ENCODE peak calls at places on chromosomes 7 and 10, in nine cellular contexts. A is skeletal muscle cell; W is naive thymus-derived CD4-positive, alpha-beta T cell; Q is left lung; G is NT2/D1; H is aorta; J is fibroblast of the aortic adventitia; Y is mucosa of descending colon; I is fibroblast of lung. O is an unnamed sample.

GRCh38 chr7:3564231-3564630 is 263.2 kb downstream of the SDK1 start:
- DNase-seq in A (no peak), W (no peak), Q (no peak), G (no peak), H (no peak), J (no peak), Y (no peak), I (no peak), O (no peak)

GRCh38 chr10:5944389-5945202 is 32.7 kb downstream of the IL15RA start:
- DNase-seq in A (peak), W (no peak), Q (no peak), G (no peak), H (peak), J (peak), Y (no peak), I (peak), O (no peak)

GRCh38 chr7:134669845-134670373 is 23.3 kb downstream of the BPGM start:
- DNase-seq in A (peak), W (peak), Q (no peak), G (no peak), H (peak), J (peak), Y (peak), I (peak), O (no peak)

GRCh38 chr10:74962517-74962916 is 136.1 kb downstream of the KAT6B start:
- DNase-seq in A (no peak), W (no peak), Q (no peak), G (no peak), H (no peak), J (no peak), Y (no peak), I (no peak), O (no peak)

GRCh38 chr10:45461034-45461433 is 87.0 kb downstream of the ALOX5 start:
- DNase-seq in A (no peak), W (no peak), Q (peak), G (no peak), H (no peak), J (no peak), Y (no peak), I (no peak), O (no peak)

GRCh38 chr10:30959855-30960247 is 71.8 kb downstream of the ZNF438 start:
- DNase-seq in A (no peak), W (no peak), Q (no peak), G (no peak), H (no peak), J (no peak), Y (no peak), I (no peak), O (no peak)

GRCh38 chr10:61970182-61971015 is 68.9 kb downstream of the ARID5B start:
- DNase-seq in A (no peak), W (no peak), Q (no peak), G (no peak), H (no peak), J (peak), Y (no peak), I (peak), O (no peak)

GRCh38 chr10:130412317-130412716 is 276.1 kb downstream of the GLRX3 start:
- DNase-seq in A (no peak), W (no peak), Q (no peak), G (no peak), H (no peak), J (no peak), Y (no peak), I (no peak), O (no peak)

GRCh38 chr7:28625446-28625845 is 213.1 kb downstream of the CREB5 start:
- DNase-seq in A (peak), W (no peak), Q (no peak), G (no peak), H (no peak), J (peak), Y (no peak), I (no peak), O (no peak)

GRCh38 chr7:147432068-147432467 is 1158.5 kb upstream of the C7orf33 start:
- DNase-seq in A (no peak), W (no peak), Q (no peak), G (no peak), H (no peak), J (peak), Y (no peak), I (peak), O (peak)

GRCh38 chr10:86100581-86101061 is 266.0 kb downstream of the GRID1 start:
- DNase-seq in A (no peak), W (no peak), Q (no peak), G (no peak), H (no peak), J (peak), Y (no peak), I (peak), O (peak)

GRCh38 chr10:22657566-22658190 is 56.7 kb downstream of the PIP4K2A start:
- DNase-seq in A (no peak), W (no peak), Q (no peak), G (no peak), H (no peak), J (peak), Y (no peak), I (peak), O (no peak)

GRCh38 chr7:151061241-151062110 is 2.1 kb downstream of the SLC4A2 start:
- DNase-seq in A (no peak), W (no peak), Q (peak), G (no peak), H (no peak), J (no peak), Y (no peak), I (no peak), O (peak)
- H3K4me3 ChIP-seq in A (peak), W (no peak), Q (peak), G (peak), H (no peak), J (peak), Y (no peak), I (peak), O (peak)

DNA sequence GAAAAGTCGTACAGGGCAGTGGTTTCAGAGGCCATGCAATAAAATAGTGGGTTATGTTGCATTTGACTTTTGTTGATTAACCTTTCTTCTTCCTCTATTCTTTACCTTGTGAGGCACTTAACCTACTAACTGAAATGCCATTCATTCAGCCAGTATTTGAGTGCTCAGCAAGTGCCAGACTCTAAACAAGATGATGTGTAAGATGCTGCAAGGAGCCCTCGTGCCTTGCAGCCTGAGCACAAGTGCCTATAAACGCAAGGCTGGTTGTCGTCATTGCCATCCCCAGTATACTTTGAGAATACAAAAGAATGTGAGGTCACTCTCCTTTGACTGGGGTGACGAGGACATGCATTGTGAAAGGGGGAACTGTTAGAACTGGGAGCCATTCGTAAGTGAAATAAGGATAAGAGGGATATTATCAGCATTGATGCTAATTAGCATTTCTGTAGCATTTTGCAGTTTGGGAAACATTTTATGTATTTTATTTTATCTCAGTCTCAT is 103.0 kb downstream of the AUTS2 start:
- DNase-seq in A (no peak), W (no peak), Q (no peak), G (no peak), H (no peak), J (no peak), Y (no peak), I (no peak), O (no peak)
- H3K4me3 ChIP-seq in A (no peak), W (no peak), Q (no peak), G (no peak), H (no peak), J (no peak), Y (no peak), I (no peak), O (no peak)

DNA sequence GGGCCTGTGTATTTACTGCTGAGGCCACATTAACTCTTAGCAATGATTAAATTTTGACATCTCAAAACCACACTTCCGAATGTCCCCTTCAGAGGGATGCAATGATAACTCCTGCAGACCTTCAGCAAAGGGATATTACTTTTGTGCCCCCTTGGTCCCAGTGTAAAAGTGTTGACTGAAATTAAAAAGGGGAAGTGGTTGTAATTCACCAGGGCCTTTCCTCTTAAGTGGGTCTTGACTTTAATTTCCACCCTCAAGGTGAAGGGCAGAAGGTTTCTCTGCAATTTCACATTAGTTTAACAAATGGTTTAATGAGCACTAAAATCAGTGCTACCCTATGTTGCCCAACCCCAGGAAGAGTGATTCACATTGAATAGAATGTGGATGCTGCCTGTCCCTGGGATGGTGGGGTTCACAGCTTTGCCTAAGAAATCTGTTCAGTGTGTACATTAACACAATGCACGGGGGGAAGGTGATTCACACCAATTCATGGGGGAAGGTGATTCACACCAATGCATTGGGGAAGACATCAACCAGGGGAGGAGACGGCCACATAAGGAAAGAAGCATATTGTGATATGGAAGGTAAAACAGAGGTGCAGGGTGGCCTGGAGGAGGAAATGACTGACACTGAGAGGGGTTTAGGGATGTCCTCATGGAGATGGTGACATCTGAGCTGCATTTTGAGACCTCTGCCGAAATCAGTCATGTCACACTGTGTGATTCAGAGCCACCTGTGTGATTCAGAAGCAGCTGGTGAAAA is 19.4 kb upstream of the TNS3 start:
- DNase-seq in A (peak), W (no peak), Q (no peak), G (no peak), H (no peak), J (peak), Y (no peak), I (peak), O (no peak)
- H3K4me3 ChIP-seq in A (no peak), W (no peak), Q (no peak), G (no peak), H (no peak), J (no peak), Y (no peak), I (peak), O (no peak)

DNA sequence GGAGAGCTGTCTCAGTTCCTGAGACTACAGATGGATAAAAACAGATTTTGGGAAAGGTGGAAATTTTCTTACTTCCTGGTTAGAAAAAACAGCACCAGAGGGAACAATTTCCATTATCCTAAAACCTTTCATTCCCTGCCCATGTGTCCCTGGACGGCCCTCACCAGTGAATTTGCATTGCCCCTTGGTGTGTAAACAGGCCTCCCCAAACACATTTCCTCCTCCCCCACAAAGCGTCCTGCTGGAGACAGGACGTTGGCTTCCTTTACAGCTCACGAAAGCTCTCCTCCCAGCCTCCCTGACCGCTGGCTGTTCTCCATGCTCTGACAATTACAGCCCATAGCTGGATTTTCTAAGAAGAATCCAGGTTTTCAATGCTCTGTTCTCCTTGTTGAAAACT is 724.2 kb upstream of the CELF2 start:
- DNase-seq in A (no peak), W (no peak), Q (no peak), G (peak), H (peak), J (no peak), Y (no peak), I (no peak), O (peak)
- H3K4me3 ChIP-seq in A (no peak), W (no peak), Q (no peak), G (no peak), H (no peak), J (no peak), Y (no peak), I (no peak), O (no peak)

GRCh38 chr10:58810751-58811150 is 298.1 kb downstream of the BICC1 start:
- DNase-seq in A (no peak), W (no peak), Q (no peak), G (no peak), H (no peak), J (no peak), Y (no peak), I (no peak), O (no peak)

GRCh38 chr10:58802047-58802446 is 289.4 kb downstream of the BICC1 start:
- DNase-seq in A (no peak), W (no peak), Q (no peak), G (no peak), H (no peak), J (no peak), Y (no peak), I (no peak), O (no peak)

GRCh38 chr10:58806323-58806722 is 293.7 kb downstream of the BICC1 start:
- DNase-seq in A (no peak), W (no peak), Q (no peak), G (no peak), H (no peak), J (no peak), Y (no peak), I (peak), O (no peak)

GRCh38 chr10:58807631-58808024 is 295.0 kb downstream of the BICC1 start:
- DNase-seq in A (peak), W (no peak), Q (no peak), G (no peak), H (peak), J (peak), Y (no peak), I (peak), O (no peak)

GRCh38 chr10:58806970-58807630 is 294.4 kb downstream of the BICC1 start:
- DNase-seq in A (no peak), W (no peak), Q (no peak), G (no peak), H (no peak), J (no peak), Y (no peak), I (peak), O (no peak)
- H3K4me3 ChIP-seq in A (no peak), W (no peak), Q (no peak), G (no peak), H (no peak), J (no peak), Y (no peak), I (no peak), O (no peak)

GRCh38 chr10:90856261-90856660 is 1.6 kb downstream of the HTR7 start:
- DNase-seq in A (no peak), W (no peak), Q (no peak), G (no peak), H (no peak), J (no peak), Y (no peak), I (peak), O (peak)

GRCh38 chr10:90858489-90858968 is 690 bp upstream of the HTR7 start:
- DNase-seq in A (no peak), W (no peak), Q (no peak), G (no peak), H (no peak), J (no peak), Y (no peak), I (no peak), O (peak)

GRCh38 chr10:90857635-90858488 is at the start of gene HTR7:
- DNase-seq in A (no peak), W (peak), Q (peak), G (peak), H (peak), J (no peak), Y (peak), I (peak), O (peak)

GRCh38 chr10:90856964-90857634 is 740 bp downstream of the HTR7 start:
- DNase-seq in A (no peak), W (no peak), Q (peak), G (no peak), H (peak), J (no peak), Y (no peak), I (peak), O (peak)

DNA sequence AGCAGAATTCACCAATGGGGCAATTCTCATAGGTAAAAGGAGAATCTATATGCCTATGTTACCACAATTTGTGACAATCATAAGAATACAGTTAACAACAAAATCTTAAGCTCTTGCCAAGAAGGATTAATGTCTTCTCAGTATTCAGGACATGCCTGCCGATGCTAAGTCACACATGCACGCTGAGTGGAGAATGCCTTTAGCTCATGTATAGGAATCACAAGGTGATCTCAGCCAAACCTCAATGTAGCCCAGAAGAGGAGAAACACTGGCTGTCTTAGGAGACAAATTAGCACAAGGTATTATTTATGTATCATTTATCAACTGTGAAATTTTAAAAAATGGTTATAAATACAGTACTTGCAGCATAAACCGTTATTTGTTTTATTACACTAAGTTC is 2.7 kb downstream of the HTR7 start:
- DNase-seq in A (no peak), W (no peak), Q (no peak), G (no peak), H (no peak), J (no peak), Y (no peak), I (peak), O (no peak)
- H3K4me3 ChIP-seq in A (no peak), W (no peak), Q (no peak), G (no peak), H (no peak), J (peak), Y (no peak), I (no peak), O (peak)

GRCh38 chr7:6026917-6027316 is 4.3 kb upstream of the ANKRD61 start:
- DNase-seq in A (no peak), W (no peak), Q (no peak), G (no peak), H (no peak), J (no peak), Y (no peak), I (no peak), O (no peak)
- H3K4me3 ChIP-seq in A (no peak), W (peak), Q (peak), G (no peak), H (no peak), J (no peak), Y (no peak), I (no peak), O (no peak)

GRCh38 chr7:50791363-50791762 is 8.7 kb upstream of the GRB10 start:
- DNase-seq in A (no peak), W (no peak), Q (no peak), G (no peak), H (no peak), J (peak), Y (no peak), I (no peak), O (no peak)
- H3K4me3 ChIP-seq in A (peak), W (no peak), Q (peak), G (peak), H (no peak), J (peak), Y (no peak), I (peak), O (peak)

GRCh38 chr10:104681485-104681884 is 40.4 kb downstream of the SORCS3 start:
- DNase-seq in A (no peak), W (no peak), Q (no peak), G (no peak), H (no peak), J (no peak), Y (no peak), I (no peak), O (no peak)
- H3K4me3 ChIP-seq in A (no peak), W (no peak), Q (no peak), G (peak), H (no peak), J (no peak), Y (no peak), I (no peak), O (peak)

O was measured in H7.